ENCODE peak calls at places on chromosomes 1 and 21, in ten cellular contexts. L is K562; W is effector memory CD4-positive, alpha-beta T cell; G is right atrium auricular region; H is CD8-positive, alpha-beta memory T cell; Z is GM23248; I is HCT116; C is hepatocyte; J is cardiac muscle cell; Y is trophoblast cell. B is an unnamed sample. For H3K27me3, the result is how much of the 10 kb centered on the place peaks cover.

GRCh38 chr1:214321686-214322453 is 40.9 kb downstream of the SMYD2 start:
- DNase-seq in G (no peak), H (no peak), W (no peak), C (no peak), Z (no peak), J (no peak), Y (no peak), I (no peak), L (no peak), B (peak)

GRCh38 chr1:212774584-212774983 is 17.0 kb downstream of the NSL1 start:
- DNase-seq in I (no peak), Z (peak), J (no peak), Y (no peak), L (peak), H (no peak), W (no peak), G (no peak), C (no peak), B (no peak)

GRCh38 chr1:181754103-181754502 is 270.8 kb downstream of the CACNA1E start:
- DNase-seq in G (no peak), J (peak), C (no peak), Z (no peak), L (no peak), H (no peak), I (no peak), Y (no peak), W (no peak), B (no peak)

GRCh38 chr1:220914283-220915116 is 35.3 kb downstream of the HLX start:
- DNase-seq in L (no peak), W (no peak), J (no peak), C (no peak), G (no peak), H (no peak), Y (no peak), I (no peak), Z (no peak), B (no peak)

GRCh38 chr1:83511327-83511726 is 487.6 kb downstream of the TTLL7 start:
- DNase-seq in C (no peak), J (no peak), Z (peak), Y (no peak), I (no peak), L (no peak), W (no peak), H (no peak), G (no peak), B (no peak)

GRCh38 chr21:15679630-15680029 is 50.2 kb upstream of the USP25 start:
- DNase-seq in Y (no peak), C (no peak), J (no peak), G (no peak), L (no peak), H (no peak), I (no peak), W (no peak), Z (no peak), B (no peak)

GRCh38 chr1:183702087-183702812 is 49.1 kb upstream of the APOBEC4 start:
- DNase-seq in G (no peak), J (no peak), H (no peak), L (no peak), W (no peak), I (no peak), Z (peak), Y (peak), C (no peak), B (no peak)

GRCh38 chr1:216531308-216532239 is 108.3 kb upstream of the USH2A start:
- DNase-seq in I (no peak), W (no peak), C (no peak), J (no peak), L (no peak), Y (no peak), G (no peak), Z (peak), H (no peak), B (no peak)

GRCh38 chr1:102891868-102892625 is 216.3 kb downstream of the COL11A1 start:
- DNase-seq in I (no peak), C (peak), Y (no peak), J (no peak), Z (peak), L (no peak), W (no peak), G (no peak), H (no peak), B (no peak)

GRCh38 chr21:35324372-35325220 is 275.5 kb upstream of the RUNX1 start:
- DNase-seq in I (no peak), H (no peak), Z (peak), C (peak), G (no peak), Y (no peak), J (no peak), W (no peak), L (no peak), B (no peak)

GRCh38 chr1:248752981-248753525 is 2.5 kb downstream of the LYPD8 start:
- DNase-seq in W (no peak), H (no peak), L (no peak), J (no peak), I (no peak), G (no peak), Z (no peak), Y (no peak), C (no peak), B (no peak)

GRCh38 chr1:28507247-28507645 is 1.4 kb downstream of the RCC1 start:
- DNase-seq in I (no peak), Y (no peak), Z (peak), C (no peak), G (no peak), J (peak), H (no peak), L (no peak), W (no peak), B (no peak)

GRCh38 chr1:210445931-210446330 is 117.2 kb downstream of the HHAT start:
- DNase-seq in L (no peak), G (no peak), J (no peak), Z (no peak), Y (no peak), I (no peak), C (no peak), H (no peak), W (no peak), B (no peak)

GRCh38 chr1:113849072-113849471 is 22.4 kb downstream of the PTPN22 start:
- DNase-seq in I (no peak), C (no peak), Y (no peak), H (no peak), G (no peak), W (no peak), Z (no peak), L (no peak), J (no peak), B (no peak)

GRCh38 chr21:44374601-44375280 is 21.3 kb downstream of the TRPM2 start:
- DNase-seq in J (no peak), Z (no peak), W (no peak), C (no peak), L (no peak), H (no peak), Y (no peak), I (no peak), G (no peak), B (no peak)

GRCh38 chr1:8075511-8076051 is 49.5 kb upstream of the ERRFI1 start:
- DNase-seq in G (no peak), H (no peak), L (no peak), C (no peak), Z (peak), W (no peak), Y (peak), J (no peak), I (no peak), B (no peak)

GRCh38 chr1:35931424-35932157 is 686 bp downstream of the AGO3 start:
- DNase-seq in C (peak), H (no peak), J (peak), W (peak), Y (peak), G (no peak), I (no peak), Z (peak), L (peak), B (no peak)

GRCh38 chr1:116508984-116509980 is 61.5 kb downstream of the CD58 start:
- DNase-seq in H (no peak), I (peak), Z (peak), J (no peak), Y (peak), L (peak), G (no peak), C (peak), W (no peak), B (no peak)

GRCh38 chr1:154325583-154326545 is 539 bp downstream of the ATP8B2 start:
- DNase-seq in I (peak), J (peak), C (peak), G (peak), H (peak), L (peak), Z (peak), W (peak), Y (peak), B (no peak)

GRCh38 chr1:76463278-76463677 is 388.7 kb downstream of the ST6GALNAC3 start:
- DNase-seq in I (no peak), H (no peak), G (no peak), L (no peak), Y (no peak), W (no peak), C (no peak), J (peak), Z (no peak), B (no peak)

GRCh38 chr1:19250629-19251304 is 557 bp downstream of the EMC1 start:
- DNase-seq in H (no peak), Z (peak), L (peak), C (no peak), J (no peak), W (no peak), Y (no peak), G (no peak), I (no peak), B (no peak)

GRCh38 chr1:212981571-212982328 is 31.4 kb downstream of the VASH2 start:
- DNase-seq in I (no peak), J (no peak), H (no peak), L (no peak), G (no peak), W (no peak), Z (no peak), C (no peak), Y (no peak), B (peak)

GRCh38 chr1:58755468-58755872 is 28.4 kb downstream of the JUN start:
- DNase-seq in Z (peak), G (peak), W (no peak), H (peak), L (peak), Y (no peak), I (peak), J (no peak), C (peak), B (peak)

GRCh38 chr1:33997127-33998047 is 133.5 kb downstream of the HMGB4 start:
- DNase-seq in C (no peak), Z (peak), Y (peak), W (no peak), L (no peak), J (no peak), H (no peak), I (no peak), G (no peak), B (no peak)
- H3K27me3 ChIP-seq in C (under half), Z (under half), Y (under half), W (under half), L (under half), J (under half), H (under half), I (under half), G (under half), B (under half)

GRCh38 chr1:1431845-1432565 is 3.5 kb upstream of the VWA1 start:
- DNase-seq in W (no peak), G (peak), I (no peak), L (no peak), C (peak), Y (peak), Z (no peak), H (no peak), J (peak), B (no peak)

GRCh38 chr1:1430114-1430982 is 5.1 kb upstream of the VWA1 start:
- DNase-seq in C (peak), I (no peak), J (peak), L (peak), G (peak), Z (peak), W (no peak), Y (peak), H (no peak), B (no peak)

GRCh38 chr1:1428174-1428573 is 7.1 kb upstream of the ANKRD65 start:
- DNase-seq in C (no peak), J (no peak), Z (no peak), L (no peak), Y (no peak), W (no peak), H (no peak), G (no peak), I (no peak), B (no peak)

GRCh38 chr1:1431006-1431844 is 4.3 kb upstream of the VWA1 start:
- DNase-seq in L (no peak), Z (no peak), J (no peak), W (no peak), Y (peak), C (no peak), G (no peak), I (no peak), H (no peak), B (no peak)

DNA sequence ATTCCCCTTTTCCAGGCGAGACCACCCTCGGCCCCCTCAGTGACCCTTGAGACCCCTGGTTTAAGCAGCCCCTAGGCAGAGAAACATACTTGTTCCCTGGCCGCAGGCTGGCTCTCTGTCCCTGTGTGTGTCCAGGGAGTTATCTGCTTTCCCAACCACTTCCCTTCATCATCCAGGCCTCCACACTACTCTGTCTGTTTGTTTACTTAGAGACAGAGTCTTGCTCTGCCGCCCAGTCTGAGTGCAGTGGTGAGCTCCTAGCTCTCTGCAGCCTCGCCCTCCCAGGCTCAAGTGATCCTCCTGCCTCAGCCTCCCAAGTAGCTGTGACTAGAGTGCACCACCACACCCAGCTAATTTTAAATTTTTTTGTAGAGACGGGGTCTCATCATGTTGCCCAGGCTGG is 5.8 kb upstream of the VWA1 start:
- DNase-seq in L (peak), W (no peak), I (no peak), Y (no peak), J (no peak), C (no peak), G (no peak), Z (no peak), H (no peak), B (no peak)
- H3K27me3 ChIP-seq in L (under half), W (under half), I (under half), Y (under half), J (under half), C (under half), G (under half), Z (under half), H (under half), B (under half)

GRCh38 chr1:92792340-92792782 is 7.5 kb upstream of the EVI5 start:
- DNase-seq in C (no peak), Z (peak), L (peak), Y (no peak), H (no peak), J (peak), G (no peak), W (no peak), I (no peak), B (no peak)

GRCh38 chr1:92790867-92791266 is 6.0 kb upstream of the EVI5 start:
- DNase-seq in Y (no peak), G (no peak), H (no peak), C (no peak), J (no peak), L (no peak), I (no peak), Z (no peak), W (no peak), B (no peak)

GRCh38 chr1:92791487-92792058 is 6.7 kb upstream of the EVI5 start:
- DNase-seq in L (no peak), J (no peak), Y (no peak), H (no peak), C (no peak), Z (no peak), G (no peak), W (no peak), I (no peak), B (no peak)

GRCh38 chr1:92786298-92786901 is 1.5 kb upstream of the EVI5 start:
- DNase-seq in J (no peak), H (no peak), G (no peak), L (no peak), I (no peak), C (no peak), W (no peak), Z (no peak), Y (no peak), B (no peak)

DNA sequence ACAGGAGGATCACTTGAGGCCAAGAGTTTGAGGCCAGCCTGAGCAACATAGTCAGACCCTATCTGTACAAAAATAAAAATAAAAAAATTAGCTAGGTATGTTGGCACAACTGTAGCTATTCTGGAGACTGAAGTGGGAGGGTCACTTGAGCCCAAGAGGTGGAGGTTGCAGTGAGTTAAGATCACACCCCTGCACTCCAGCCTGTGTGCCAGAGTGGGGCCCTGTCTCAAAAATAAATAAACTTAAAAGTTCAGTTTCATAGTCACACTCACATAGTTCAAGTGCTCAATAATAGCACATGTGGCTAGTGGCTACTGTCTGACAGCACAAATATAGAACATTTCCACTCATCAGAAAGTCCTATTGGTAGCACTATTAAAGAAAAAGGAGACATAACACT is 5.2 kb upstream of the EVI5 start:
- DNase-seq in J (no peak), Y (no peak), C (no peak), G (no peak), H (no peak), W (no peak), L (no peak), I (no peak), Z (no peak), B (no peak)
- H3K27me3 ChIP-seq in J (under half), Y (under half), C (under half), G (under half), H (under half), W (under half), L (under half), I (under half), Z (under half), B (under half)

GRCh38 chr1:18109756-18110597 is 2.4 kb downstream of the IGSF21 start:
- DNase-seq in H (no peak), Y (no peak), C (peak), G (no peak), J (peak), L (no peak), I (no peak), W (no peak), Z (peak), B (no peak)

GRCh38 chr1:18108313-18109057 is 887 bp downstream of the IGSF21 start:
- DNase-seq in I (no peak), H (no peak), C (no peak), L (no peak), Z (no peak), J (no peak), Y (no peak), W (no peak), G (no peak), B (no peak)

GRCh38 chr1:18105196-18105595 is 2.4 kb upstream of the IGSF21 start:
- DNase-seq in G (no peak), H (no peak), Y (no peak), C (no peak), L (no peak), I (no peak), W (no peak), Z (no peak), J (no peak), B (no peak)

GRCh38 chr1:18109058-18109755 is 1.6 kb downstream of the IGSF21 start:
- DNase-seq in Z (peak), C (no peak), L (no peak), J (no peak), I (no peak), W (no peak), H (no peak), Y (no peak), G (no peak), B (no peak)

GRCh38 chr1:18107671-18108312 is at the start of gene IGSF21:
- DNase-seq in H (no peak), Z (no peak), J (peak), L (no peak), W (no peak), I (no peak), Y (no peak), C (peak), G (no peak), B (no peak)
- H3K27me3 ChIP-seq in H (under half), Z (half or more), J (half or more), L (under half), W (under half), I (under half), Y (half or more), C (half or more), G (under half), B (under half)

GRCh38 chr21:41766883-41767605 is at the start of gene RIPK4:
- DNase-seq in G (no peak), I (peak), L (no peak), H (no peak), Y (peak), W (peak), Z (peak), C (peak), J (peak), B (peak)

GRCh38 chr21:41766051-41766882 is 585 bp downstream of the RIPK4 start:
- DNase-seq in H (no peak), Z (peak), G (no peak), I (no peak), Y (no peak), L (no peak), W (no peak), C (no peak), J (no peak), B (no peak)

GRCh38 chr21:41763996-41764395 is 2.9 kb downstream of the RIPK4 start:
- DNase-seq in C (no peak), G (no peak), J (no peak), I (no peak), L (no peak), H (no peak), W (no peak), Y (no peak), Z (no peak), B (no peak)

GRCh38 chr21:41764558-41765392 is 2.1 kb downstream of the RIPK4 start:
- DNase-seq in W (no peak), Y (no peak), H (no peak), C (peak), I (no peak), Z (no peak), G (no peak), L (no peak), J (no peak), B (no peak)

DNA sequence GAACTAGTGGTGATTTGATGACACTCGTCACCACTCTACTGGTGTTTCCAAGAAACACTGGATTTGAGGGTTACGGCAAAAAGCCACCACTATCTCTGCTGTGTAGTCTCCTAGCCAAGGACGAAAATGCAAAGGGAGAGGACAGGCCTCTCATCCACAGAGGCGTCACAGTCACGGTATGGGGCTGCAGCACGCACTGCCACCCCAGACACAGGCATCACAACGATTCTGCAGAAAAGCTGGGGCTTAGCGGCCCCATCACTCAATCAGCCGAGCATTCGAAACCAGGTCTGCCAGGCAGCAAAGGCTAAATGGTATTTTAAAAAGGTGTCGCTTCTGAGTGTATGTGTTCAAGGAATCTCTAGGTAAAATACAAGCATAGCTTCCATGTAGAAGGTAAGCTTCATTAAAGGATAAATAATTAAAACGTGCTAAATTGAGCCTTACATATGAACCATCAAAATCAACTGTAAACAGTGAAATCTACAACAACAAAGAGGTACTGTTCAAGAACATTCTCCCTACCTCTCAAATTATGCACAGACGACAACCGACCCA is 1.4 kb downstream of the RIPK4 start:
- DNase-seq in J (no peak), L (no peak), W (no peak), G (no peak), Z (no peak), I (no peak), Y (no peak), C (no peak), H (no peak), B (no peak)
- H3K27me3 ChIP-seq in J (half or more), L (half or more), W (under half), G (under half), Z (under half), I (under half), Y (under half), C (under half), H (under half), B (under half)

DNA sequence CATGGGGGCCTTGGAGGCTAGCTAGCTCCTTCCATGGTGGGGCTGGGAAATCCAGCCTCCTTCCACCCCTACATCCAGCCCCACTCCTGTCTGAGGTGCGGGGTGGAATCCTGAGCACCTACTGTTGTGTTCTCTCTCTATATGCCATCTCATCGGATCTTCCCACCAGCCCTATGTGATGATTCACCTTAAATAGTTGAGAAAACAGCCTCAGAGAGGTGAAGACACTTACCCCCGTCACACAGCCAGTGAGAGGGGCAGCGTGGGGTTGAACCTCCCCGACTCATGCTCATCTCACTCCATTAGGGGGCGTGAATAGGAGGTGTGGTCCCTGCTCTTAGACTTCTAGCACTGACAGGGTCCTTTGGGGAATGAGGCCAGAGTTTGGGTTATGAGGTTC is 31.0 kb upstream of the ACTL8 start:
- DNase-seq in G (no peak), H (no peak), C (no peak), I (no peak), Y (no peak), L (no peak), Z (no peak), W (no peak), J (no peak), B (no peak)
- H3K27me3 ChIP-seq in G (under half), H (under half), C (under half), I (under half), Y (under half), L (under half), Z (under half), W (under half), J (under half), B (under half)

GRCh38 chr1:170669586-170670332 is 5.8 kb downstream of the PRRX1 start:
- DNase-seq in C (no peak), J (no peak), G (no peak), H (no peak), L (no peak), I (no peak), Y (no peak), W (no peak), Z (peak), B (no peak)
- H3K27me3 ChIP-seq in C (half or more), J (half or more), G (under half), H (under half), L (under half), I (under half), Y (half or more), W (under half), Z (under half), B (under half)

B was measured in GM12878.